ENCODE peak calls at places on chromosomes 1 and 21, in six cellular contexts. W is pancreas, E is WERI-Rb-1, A is cardiac fibroblast, M is GM23338, K is T-cell. Y is an unnamed sample.

GRCh38 chr1:66239834-66240233 is 294.1 kb upstream of the SGIP1 start:
- DNase-seq in K (no peak), E (no peak), W (no peak), A (peak; percentile 23), M (peak; percentile 73), Y (no peak)

GRCh38 chr1:201268604-201269151 is 14.6 kb upstream of the PKP1 start:
- DNase-seq in W (no peak), A (peak; percentile 89), K (no peak), E (peak; percentile 99), M (no peak), Y (no peak)

GRCh38 chr1:39262802-39263201 is 58.3 kb downstream of the MACF1 start:
- DNase-seq in A (no peak), W (no peak), K (no peak), E (no peak), M (no peak), Y (no peak)

GRCh38 chr1:7042322-7043231 is 257.3 kb downstream of the CAMTA1 start:
- DNase-seq in A (peak; percentile 46), E (no peak), K (no peak), M (peak; percentile 80), W (no peak), Y (no peak)

GRCh38 chr1:3323021-3323790 is 131.3 kb upstream of the ARHGEF16 start:
- DNase-seq in M (no peak), W (peak; percentile 79), A (no peak), E (peak; percentile 45), K (no peak), Y (no peak)

GRCh38 chr1:186304982-186305949 is 69.8 kb downstream of the TPR start:
- DNase-seq in E (no peak), A (peak; percentile 64), K (no peak), M (peak; percentile 73), W (no peak), Y (no peak)

GRCh38 chr1:86155061-86155806 is 1.3 kb downstream of the COL24A1 start:
- DNase-seq in W (peak; percentile 8), K (no peak), A (peak; percentile 17), M (peak; percentile 73), E (no peak), Y (no peak)

GRCh38 chr1:85494957-85495266 is 30.0 kb upstream of the DDAH1 start:
- DNase-seq in E (peak; percentile 10), W (no peak), K (no peak), M (peak; percentile 45), A (peak; percentile 33), Y (no peak)

GRCh38 chr1:229002451-229002960 is 267.2 kb downstream of the RHOU start:
- DNase-seq in E (no peak), K (no peak), M (no peak), W (no peak), A (no peak), Y (no peak)

GRCh38 chr1:90925928-90926869 is 95.6 kb downstream of the ZNF644 start:
- DNase-seq in M (peak; percentile 65), E (no peak), K (no peak), W (no peak), A (peak; percentile 59), Y (no peak)

GRCh38 chr1:230186003-230186863 is 119.2 kb downstream of the GALNT2 start:
- DNase-seq in E (no peak), A (peak; percentile 91), W (peak; percentile 81), K (no peak), M (peak; percentile 75), Y (no peak)

GRCh38 chr1:186708578-186709203 is 28.5 kb upstream of the PTGS2 start:
- DNase-seq in A (peak; percentile 85), M (no peak), K (no peak), W (no peak), E (no peak), Y (no peak)

GRCh38 chr1:42765832-42766722 is 751 bp downstream of the P3H1 start:
- DNase-seq in A (peak; percentile 79), M (peak; percentile 81), W (peak; percentile 21), K (no peak), E (peak; percentile 63), Y (no peak)

GRCh38 chr1:234613128-234613875 is 3.3 kb upstream of the IRF2BP2 start:
- DNase-seq in M (no peak), K (no peak), A (peak; percentile 92), W (no peak), E (no peak), Y (no peak)

GRCh38 chr21:31132574-31133242 is 94.4 kb upstream of the KRTAP19-8 start:
- DNase-seq in K (peak; percentile 82), W (no peak), M (no peak), A (peak; percentile 37), E (no peak), Y (peak; percentile 37)

GRCh38 chr1:18734461-18735368 is 104.1 kb downstream of the PAX7 start:
- DNase-seq in A (no peak), K (no peak), M (no peak), W (no peak), E (no peak), Y (no peak)

GRCh38 chr1:71080178-71080781 is 555 bp downstream of the ZRANB2 start:
- DNase-seq in K (no peak), M (peak; percentile 44), W (no peak), A (peak; percentile 30), E (no peak), Y (no peak)

GRCh38 chr1:173409613-173410012 is 67.5 kb upstream of the PRDX6 start:
- DNase-seq in A (peak; percentile 82), M (no peak), E (no peak), K (peak; percentile 11), W (no peak), Y (no peak)